ENCODE peak calls at places on chromosomes 7 and 10, in eight cellular contexts. S is ovary, P is IMR-90, O is cardiac fibroblast, Z is brain microvascular endothelial cell, I is GM12865, Y is upper lobe of right lung, J is Peyer's patch. D is an unnamed sample.

GRCh38 chr7:120273476-120273975 is 551 bp downstream of the KCND2 start:
- DNase-seq in Z (no peak), O (peak), P (no peak), Y (peak), I (peak), J (no peak), S (peak), D (no peak)

GRCh38 chr7:100885440-100886141 is 3.9 kb downstream of the UFSP1 start:
- DNase-seq in O (no peak), Y (no peak), I (no peak), Z (no peak), P (no peak), J (no peak), S (no peak), D (no peak)

GRCh38 chr10:114824396-114824795 is 2.8 kb downstream of the FHIP2A start:
- DNase-seq in S (no peak), O (no peak), Z (no peak), Y (no peak), J (no peak), I (no peak), P (peak), D (no peak)

GRCh38 chr7:140230862-140231778 is 54.3 kb upstream of the KDM7A start:
- DNase-seq in J (peak), S (peak), Y (peak), O (peak), I (no peak), P (peak), Z (peak), D (no peak)

GRCh38 chr7:87564290-87564963 is 36.3 kb downstream of the ABCB1 start:
- DNase-seq in Y (no peak), I (peak), S (no peak), J (peak), O (no peak), Z (no peak), P (no peak), D (no peak)

GRCh38 chr7:26603631-26604030 is 260.8 kb downstream of the SKAP2 start:
- DNase-seq in Z (no peak), J (no peak), I (no peak), P (no peak), S (no peak), O (no peak), Y (no peak), D (no peak)

GRCh38 chr7:28986723-28987122 is 28.6 kb upstream of the TRIL start:
- DNase-seq in J (no peak), S (no peak), P (peak), Z (no peak), O (peak), I (no peak), Y (no peak), D (no peak)

GRCh38 chr10:63246361-63246760 is 113.2 kb downstream of the NRBF2 start:
- DNase-seq in J (no peak), P (peak), O (no peak), Z (no peak), S (no peak), Y (no peak), I (no peak), D (no peak)

GRCh38 chr7:100107125-100107737 is 5.8 kb downstream of the AP4M1 start:
- DNase-seq in O (no peak), I (no peak), J (no peak), Y (no peak), Z (no peak), S (no peak), P (no peak), D (no peak)

GRCh38 chr7:108419961-108420360 is 36.3 kb downstream of the NRCAM start:
- DNase-seq in J (no peak), Z (no peak), S (no peak), P (no peak), O (no peak), Y (no peak), I (no peak), D (no peak)

GRCh38 chr7:136086712-136087111 is 109.6 kb upstream of the MTPN start:
- DNase-seq in Z (peak), J (no peak), I (peak), O (peak), S (peak), Y (no peak), P (peak), D (peak)

DNA sequence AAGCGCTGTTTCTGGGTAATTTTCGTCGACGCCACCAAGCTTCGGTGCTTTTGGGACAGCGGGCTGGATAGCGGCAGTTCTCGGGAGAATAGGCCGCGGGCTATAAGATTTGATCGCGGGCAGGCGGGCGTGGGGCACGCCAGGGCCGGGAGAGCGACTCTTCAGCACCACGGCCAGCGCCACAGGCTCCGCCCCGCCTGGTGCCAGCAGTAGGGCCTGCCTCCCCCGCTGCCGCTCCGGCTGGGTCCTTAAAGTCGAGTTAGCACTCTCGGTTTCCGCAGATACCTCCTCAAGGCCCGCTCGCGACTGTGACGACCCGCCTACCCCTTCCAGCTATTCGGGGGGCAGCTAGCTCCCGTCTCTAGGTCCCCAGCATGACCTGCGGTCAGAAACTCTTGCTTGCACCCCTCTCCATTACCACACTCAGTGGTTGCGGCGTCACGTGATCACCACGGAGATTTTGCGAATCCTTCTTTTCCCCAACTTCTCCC is 9.4 kb downstream of the NXPH1 start:
- DNase-seq in Z (peak), J (no peak), O (peak), I (peak), S (peak), P (no peak), Y (peak), D (no peak)
- H3K4me3 ChIP-seq in Z (peak), J (no peak), O (no peak), I (no peak), S (no peak), P (no peak), Y (no peak), D (no peak)

DNA sequence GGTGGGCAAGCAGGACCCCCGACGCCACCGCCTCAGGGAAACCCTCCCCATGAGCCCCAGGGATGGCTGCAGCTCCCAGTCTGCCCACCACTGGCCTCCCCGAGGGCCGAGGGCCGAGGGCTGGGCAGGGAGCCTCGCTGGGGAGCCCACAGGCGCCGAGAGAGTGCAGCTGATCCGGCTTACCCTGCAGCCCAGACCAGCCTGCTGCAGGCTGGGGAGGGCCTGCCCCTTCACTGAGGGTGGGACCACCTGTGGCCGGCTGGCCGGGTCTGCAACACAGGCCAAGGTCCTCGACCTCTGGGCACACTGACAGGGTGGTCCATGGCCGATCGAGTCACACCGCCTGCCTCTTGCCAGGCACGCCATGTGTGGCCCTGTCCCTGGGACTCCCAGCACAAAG is 27.3 kb upstream of the ADGRA1 start:
- DNase-seq in Y (no peak), J (no peak), P (no peak), S (no peak), O (no peak), Z (no peak), I (no peak), D (no peak)
- H3K4me3 ChIP-seq in Y (no peak), J (no peak), P (no peak), S (no peak), O (no peak), Z (no peak), I (no peak), D (no peak)

GRCh38 chr10:80468002-80468401 is 13.9 kb downstream of the TSPAN14 start:
- DNase-seq in P (no peak), J (no peak), Y (peak), O (peak), S (peak), Z (no peak), I (no peak), D (peak)

GRCh38 chr10:80471009-80471408 is 16.9 kb downstream of the TSPAN14 start:
- DNase-seq in P (no peak), J (no peak), Z (no peak), S (no peak), I (peak), O (no peak), Y (no peak), D (no peak)

GRCh38 chr10:80466724-80467326 is 12.7 kb downstream of the TSPAN14 start:
- DNase-seq in Z (no peak), I (no peak), Y (no peak), J (no peak), O (no peak), P (no peak), S (no peak), D (no peak)

GRCh38 chr10:80470266-80470665 is 16.2 kb downstream of the TSPAN14 start:
- DNase-seq in O (no peak), Z (no peak), S (no peak), Y (no peak), J (no peak), P (no peak), I (no peak), D (no peak)

DNA sequence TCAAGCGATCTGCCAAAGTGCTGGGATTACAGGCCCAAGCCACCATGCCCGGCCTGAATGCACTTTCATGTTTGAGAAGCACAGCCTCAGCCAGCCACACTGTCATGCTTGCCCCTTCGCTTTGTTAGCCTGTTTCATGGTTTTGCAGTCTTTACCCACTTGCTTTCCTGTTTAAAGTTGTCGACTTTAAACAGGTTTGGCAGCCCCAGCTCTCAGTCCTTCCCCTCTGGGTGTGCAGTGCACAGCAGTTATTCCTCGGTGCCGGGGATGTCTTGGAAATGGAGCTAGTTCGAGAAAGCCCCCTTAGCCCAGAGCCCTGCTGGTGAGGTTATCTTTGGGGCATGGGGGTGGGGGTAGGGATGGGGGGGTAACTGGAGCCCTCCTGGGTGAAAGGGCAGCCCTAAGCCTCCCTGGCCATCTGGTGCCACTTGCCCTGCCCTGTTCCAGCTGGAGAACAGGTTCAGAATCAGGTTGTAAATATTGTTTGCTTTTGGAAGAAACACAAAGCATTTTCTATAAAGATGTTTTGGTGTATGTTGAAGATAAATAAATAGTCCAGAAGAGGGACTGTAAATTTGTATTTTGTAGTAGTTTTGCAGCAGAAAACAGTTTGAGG is 14.8 kb downstream of the TSPAN14 start:
- DNase-seq in S (no peak), O (no peak), Z (no peak), P (no peak), Y (no peak), I (no peak), J (no peak), D (no peak)
- H3K4me3 ChIP-seq in S (no peak), O (no peak), Z (no peak), P (no peak), Y (peak), I (no peak), J (no peak), D (no peak)

GRCh38 chr7:8258734-8259133 is 3.2 kb downstream of the ICA1 start:
- DNase-seq in P (no peak), I (no peak), O (no peak), Y (no peak), J (no peak), S (no peak), Z (no peak), D (no peak)

GRCh38 chr7:8260871-8261707 is 878 bp downstream of the ICA1 start:
- DNase-seq in Z (peak), Y (peak), I (peak), J (peak), S (peak), O (peak), P (no peak), D (peak)

GRCh38 chr7:8259586-8260222 is 2.3 kb downstream of the ICA1 start:
- DNase-seq in J (no peak), S (no peak), O (no peak), Z (no peak), I (no peak), Y (no peak), P (no peak), D (no peak)

GRCh38 chr7:8261711-8262695 is at the start of gene ICA1:
- DNase-seq in I (peak), Y (peak), O (peak), P (no peak), Z (peak), J (peak), S (peak), D (peak)

GRCh38 chr7:8263048-8263447 is 1.1 kb upstream of the ICA1 start:
- DNase-seq in S (no peak), O (no peak), I (no peak), Y (no peak), P (no peak), Z (no peak), J (no peak), D (no peak)
- H3K4me3 ChIP-seq in S (no peak), O (no peak), I (no peak), Y (peak), P (no peak), Z (no peak), J (no peak), D (no peak)

GRCh38 chr10:104329754-104330153 is 8.5 kb downstream of the ITPRIP start:
- DNase-seq in O (peak), I (no peak), Y (no peak), P (peak), S (peak), J (no peak), Z (peak), D (no peak)

GRCh38 chr10:104328916-104329710 is 9.2 kb downstream of the ITPRIP start:
- DNase-seq in J (no peak), O (peak), I (peak), Y (no peak), P (peak), S (peak), Z (peak), D (peak)

GRCh38 chr10:104328636-104328915 is 9.7 kb downstream of the ITPRIP start:
- DNase-seq in S (no peak), Z (no peak), P (no peak), I (no peak), J (no peak), O (no peak), Y (no peak), D (no peak)

GRCh38 chr10:104331208-104331838 is 6.9 kb downstream of the ITPRIP start:
- DNase-seq in S (peak), O (peak), Y (no peak), P (peak), J (no peak), Z (peak), I (no peak), D (peak)

DNA sequence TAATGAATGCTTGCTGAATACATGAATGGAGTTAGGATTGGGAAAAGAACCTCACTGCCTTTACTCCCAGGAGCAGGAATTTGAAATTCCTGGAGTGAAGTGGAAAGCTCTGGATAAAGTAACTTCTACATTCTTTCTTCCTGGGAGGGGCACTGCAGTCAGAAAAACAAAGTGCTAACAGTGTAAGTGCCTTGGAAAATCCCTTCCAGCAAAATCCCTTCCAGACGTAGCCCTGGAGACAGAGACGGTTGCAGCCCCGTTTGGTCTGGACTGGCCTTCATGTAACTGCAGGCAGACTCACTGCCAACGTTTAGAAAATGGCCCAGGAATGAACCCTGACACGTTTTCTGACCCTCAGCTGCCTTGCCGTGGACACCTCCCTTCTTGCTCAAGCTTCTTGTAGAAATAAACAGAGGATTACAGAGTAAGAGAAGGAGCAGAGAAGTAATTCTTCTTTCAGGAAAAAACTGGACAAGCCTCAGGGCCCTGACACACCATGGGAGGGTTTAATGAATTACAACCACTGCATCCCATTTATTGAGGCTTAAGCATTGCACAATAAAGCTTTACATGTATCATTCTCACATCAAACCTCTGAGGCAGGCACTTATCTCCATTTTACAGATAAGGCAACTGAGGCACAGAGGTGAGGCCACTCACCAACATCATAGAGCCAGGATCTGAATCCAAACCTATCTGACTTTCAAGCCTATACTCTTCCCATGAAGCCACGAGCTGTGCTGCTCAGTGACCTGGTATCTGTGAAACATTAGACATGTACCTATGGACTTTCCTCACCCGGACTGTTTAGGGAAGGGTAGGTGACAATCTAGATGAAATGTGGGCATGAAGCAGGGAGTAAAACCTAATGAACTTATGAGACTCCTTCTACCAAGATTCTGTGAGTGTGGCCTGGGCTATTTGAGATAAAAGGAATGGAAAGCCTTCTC is 7.8 kb downstream of the ITPRIP start:
- DNase-seq in Z (peak), O (peak), P (peak), Y (no peak), I (no peak), S (peak), J (no peak), D (peak)
- H3K4me3 ChIP-seq in Z (peak), O (no peak), P (no peak), Y (no peak), I (no peak), S (no peak), J (no peak), D (no peak)

GRCh38 chr7:23687011-23687410 is 7.0 kb downstream of the FAM221A start:
- DNase-seq in S (no peak), O (no peak), J (no peak), I (no peak), P (peak), Y (no peak), Z (no peak), D (no peak)

GRCh38 chr7:23691320-23691719 is 11.3 kb downstream of the FAM221A start:
- DNase-seq in Z (no peak), I (no peak), Y (no peak), J (no peak), S (no peak), P (peak), O (no peak), D (no peak)

GRCh38 chr7:23680417-23681405 is 712 bp downstream of the FAM221A start:
- DNase-seq in O (peak), P (peak), I (peak), S (peak), Y (peak), Z (peak), J (peak), D (peak)

GRCh38 chr7:23689165-23689564 is 9.2 kb downstream of the FAM221A start:
- DNase-seq in P (no peak), J (no peak), Y (no peak), O (no peak), I (no peak), S (no peak), Z (no peak), D (no peak)

DNA sequence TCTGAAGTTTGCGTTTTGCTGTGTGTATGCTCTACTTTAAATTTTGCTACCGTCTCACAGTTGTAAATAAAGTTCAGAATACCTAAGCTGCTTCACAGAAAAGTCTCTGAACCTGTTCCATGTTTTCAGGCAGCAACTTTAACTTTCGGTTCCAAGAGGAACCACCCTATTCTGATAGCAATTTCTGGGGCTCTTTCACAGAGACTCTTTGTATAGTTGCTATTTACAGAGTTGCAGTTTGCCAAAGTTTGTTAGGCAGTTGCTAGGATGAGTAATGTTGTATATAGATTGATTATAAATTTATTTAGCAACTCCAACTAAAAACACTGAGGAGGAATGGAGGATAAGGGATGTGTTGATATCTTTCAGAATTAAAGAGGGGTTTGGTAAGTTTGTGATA is 5.8 kb downstream of the FAM221A start:
- DNase-seq in P (peak), O (peak), Z (no peak), J (no peak), I (no peak), S (no peak), Y (no peak), D (no peak)
- H3K4me3 ChIP-seq in P (no peak), O (no peak), Z (no peak), J (no peak), I (no peak), S (no peak), Y (no peak), D (no peak)

GRCh38 chr10:121595321-121595805 is 2.9 kb downstream of the FGFR2 start:
- DNase-seq in Y (no peak), J (no peak), O (no peak), I (no peak), S (no peak), P (no peak), Z (no peak), D (peak)
- H3K4me3 ChIP-seq in Y (peak), J (no peak), O (no peak), I (no peak), S (peak), P (no peak), Z (no peak), D (peak)

D was measured in tibial artery.